ENCODE peak calls at places on chromosomes 16 and 17, in seven cellular contexts. K, Y, E, B, V, Z and G are unnamed samples.

GRCh38 chr16:68200120-68200783 is 35.7 kb downstream of the ESRP2 start:
- DNase-seq in K (no peak), Y (peak; percentile 13), E (no peak), B (no peak), V (no peak), Z (no peak), G (no peak)

GRCh38 chr17:306536-307294 is 45.9 kb downstream of the RPH3AL start:
- DNase-seq in K (no peak), Y (no peak), E (no peak), B (no peak), V (no peak), Z (peak; percentile 11), G (no peak)

GRCh38 chr17:7250655-7251329 is 742 bp downstream of the CTDNEP1 start:
- DNase-seq in K (no peak), Y (no peak), E (no peak), B (no peak), V (no peak), Z (no peak), G (no peak)

GRCh38 chr16:51449441-51449840 is 298.4 kb upstream of the SALL1 start:
- DNase-seq in K (no peak), Y (no peak), E (no peak), B (no peak), V (no peak), Z (no peak), G (no peak)

GRCh38 chr17:82153745-82154375 is 55.8 kb upstream of the FASN start:
- DNase-seq in K (peak; percentile 93), Y (peak; percentile 78), E (peak; percentile 88), B (peak; percentile 88), V (peak; percentile 80), Z (peak; percentile 84), G (peak; percentile 71)

GRCh38 chr16:11297492-11298142 is 16.5 kb upstream of the PRM1 start:
- DNase-seq in K (no peak), Y (no peak), E (peak; percentile 91), B (peak; percentile 75), V (peak; percentile 27), Z (peak; percentile 89), G (peak; percentile 78)

GRCh38 chr16:55323637-55324490 is at the start of gene IRX6:
- DNase-seq in K (no peak), Y (peak; percentile 41), E (no peak), B (peak; percentile 39), V (no peak), Z (peak; percentile 18), G (no peak)

GRCh38 chr17:51650772-51651171 is 390.4 kb downstream of the UTP18 start:
- DNase-seq in K (no peak), Y (no peak), E (no peak), B (no peak), V (no peak), Z (no peak), G (no peak)

GRCh38 chr17:53627511-53627910 is 195.2 kb upstream of the KIF2B start:
- DNase-seq in K (no peak), Y (peak; percentile 26), E (no peak), B (no peak), V (no peak), Z (no peak), G (no peak)

GRCh38 chr16:58266336-58266735 is 28.5 kb downstream of the PRSS54 start:
- DNase-seq in K (no peak), Y (no peak), E (no peak), B (no peak), V (no peak), Z (no peak), G (no peak)

GRCh38 chr16:35908942-35909341 is 2449.5 kb downstream of the TP53TG3F start:
- DNase-seq in K (peak; percentile 45), Y (peak; percentile 4), E (no peak), B (no peak), V (no peak), Z (no peak), G (no peak)
- TF ChIP-seq CTCF in K (no peak), Y (no peak), E (no peak), B (no peak), V (no peak), Z (no peak), G (no peak)

GRCh38 chr17:4939804-4940624 is at the start of the genes RNF167 and SLC25A11:
- DNase-seq in K (peak; percentile 99), Y (peak; percentile 100), E (peak; percentile 96), B (peak; percentile 99), V (peak; percentile 96), Z (peak; percentile 96), G (peak; percentile 95)
- TF ChIP-seq POLR2A in K (peak; percentile 56), Y (peak; percentile 91), E (no peak), B (no peak), V (peak; percentile 74), Z (peak; percentile 54), G (no peak)

GRCh38 chr17:44362479-44362963 is 1.1 kb downstream of the FAM171A2 start:
- DNase-seq in K (no peak), Y (no peak), E (no peak), B (no peak), V (no peak), Z (no peak), G (no peak)
- H3K4me1 ChIP-seq in K (peaks cover 18% of the 10 kb centered on the region), Y (peaks cover 20% of the 10 kb centered on the region), E (peaks cover 35% of the 10 kb centered on the region), B (peaks cover 5% of the 10 kb centered on the region), V (peaks cover 24% of the 10 kb centered on the region), Z (peaks cover 18% of the 10 kb centered on the region), G (peaks cover 23% of the 10 kb centered on the region)

DNA sequence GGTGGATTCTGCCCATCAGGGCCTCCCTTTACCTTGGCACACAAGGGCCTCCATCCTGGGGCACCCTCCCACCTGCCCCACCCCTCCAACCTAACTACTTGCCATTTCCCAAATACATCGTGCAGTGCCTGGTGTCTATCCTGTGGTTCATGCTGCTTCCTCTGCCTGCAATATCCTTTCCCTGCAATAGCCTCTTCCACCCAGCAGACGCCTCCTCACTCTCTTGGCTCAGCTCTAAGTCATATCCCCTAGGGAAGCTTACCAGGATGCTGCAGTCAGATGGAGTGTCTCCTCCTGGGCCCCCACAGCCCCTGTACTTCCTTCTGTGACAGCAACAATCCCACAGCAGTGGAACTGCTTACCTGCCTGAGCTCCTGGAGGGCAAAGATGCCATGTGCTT is 36.7 kb downstream of the CCDC182 start:
- DNase-seq in K (no peak), Y (no peak), E (no peak), B (no peak), V (no peak), Z (no peak), G (no peak)
- TF ChIP-seq CTCF in K (no peak), Y (no peak), E (no peak), B (no peak), V (no peak), Z (no peak), G (no peak)

GRCh38 chr16:740764-741505 is at the start of gene CIAO3:
- DNase-seq in K (peak; percentile 94), Y (peak; percentile 93), E (peak; percentile 91), B (peak; percentile 93), V (peak; percentile 66), Z (peak; percentile 93), G (peak; percentile 91)
- TF ChIP-seq POLR2A in K (peak; percentile 68), Y (peak; percentile 72), E (no peak), B (no peak), V (peak; percentile 56), Z (peak; percentile 76), G (peak; percentile 10)